ENCODE peak calls at places on chromosome 19, in five cellular contexts. B, Q, W, L and N are unnamed samples.

GRCh38 chr19:13899912-13900584 is 5.9 kb downstream of the BRME1 start:
- DNase-seq in B (no peak), Q (no peak), W (no peak), L (no peak), N (peak; percentile 70)

GRCh38 chr19:14141041-14141440 is 4.7 kb upstream of the ASF1B start:
- DNase-seq in B (no peak), Q (no peak), W (no peak), L (no peak), N (no peak)

GRCh38 chr19:56538761-56539263 is at the start of gene ZFP28:
- DNase-seq in B (peak; percentile 68), Q (peak; percentile 76), W (no peak), L (no peak), N (no peak)

GRCh38 chr19:12706332-12706718 is 9.9 kb upstream of the FBXW9 start:
- DNase-seq in B (no peak), Q (no peak), W (no peak), L (no peak), N (no peak)

GRCh38 chr19:19110410-19111137 is 27.7 kb downstream of the TMEM161A start:
- DNase-seq in B (peak; percentile 87), Q (no peak), W (peak; percentile 67), L (no peak), N (peak; percentile 19)

GRCh38 chr19:10155834-10156233 is 36.1 kb upstream of the EIF3G start:
- DNase-seq in B (no peak), Q (no peak), W (no peak), L (no peak), N (peak; percentile 28)

GRCh38 chr19:39078436-39079200 is 5.5 kb upstream of the ACP7 start:
- DNase-seq in B (no peak), Q (no peak), W (no peak), L (peak; percentile 99), N (peak; percentile 93)

GRCh38 chr19:46745521-46746280 is at the start of gene FKRP:
- DNase-seq in B (peak; percentile 56), Q (no peak), W (peak; percentile 63), L (no peak), N (no peak)

GRCh38 chr19:1455336-1456120 is 5.6 kb downstream of the APC2 start:
- DNase-seq in B (peak; percentile 100), Q (peak; percentile 59), W (peak; percentile 53), L (no peak), N (no peak)

GRCh38 chr19:38952395-38953165 is 21.8 kb downstream of the MRPS12 start:
- DNase-seq in B (peak; percentile 80), Q (no peak), W (peak; percentile 43), L (no peak), N (peak; percentile 24)

GRCh38 chr19:3186377-3186688 is 603 bp downstream of the NCLN start:
- DNase-seq in B (peak; percentile 47), Q (peak; percentile 62), W (peak; percentile 24), L (no peak), N (peak; percentile 43)

GRCh38 chr19:40703029-40703755 is 12.7 kb upstream of the NUMBL start:
- DNase-seq in B (no peak), Q (no peak), W (no peak), L (no peak), N (no peak)

GRCh38 chr19:10501971-10502523 is 1.1 kb downstream of the KEAP1 start:
- DNase-seq in B (peak; percentile 58), Q (peak; percentile 98), W (peak; percentile 40), L (no peak), N (peak; percentile 73)

GRCh38 chr19:48745208-48745995 is 1.3 kb downstream of the IZUMO1 start:
- DNase-seq in B (peak; percentile 94), Q (no peak), W (peak; percentile 68), L (peak; percentile 31), N (peak; percentile 58)

GRCh38 chr19:37963190-37963947 is 56.4 kb downstream of the SIPA1L3 start:
- DNase-seq in B (no peak), Q (no peak), W (no peak), L (peak; percentile 92), N (no peak)

GRCh38 chr19:8460516-8461298 is 15.9 kb downstream of the HNRNPM start:
- DNase-seq in B (no peak), Q (no peak), W (no peak), L (no peak), N (peak; percentile 11)

GRCh38 chr19:50928841-50929240 is 17.6 kb upstream of the KLK4 start:
- DNase-seq in B (peak; percentile 48), Q (no peak), W (no peak), L (no peak), N (no peak)

GRCh38 chr19:38838208-38838985 is 6.8 kb upstream of the ECH1 start:
- DNase-seq in B (no peak), Q (peak; percentile 38), W (no peak), L (no peak), N (no peak)

GRCh38 chr19:12859546-12859945 is 21.2 kb downstream of the MAST1 start:
- DNase-seq in B (no peak), Q (no peak), W (no peak), L (no peak), N (no peak)

GRCh38 chr19:14906711-14907110 is 20.8 kb upstream of the OR7A17 start:
- DNase-seq in B (no peak), Q (no peak), W (no peak), L (no peak), N (no peak)

GRCh38 chr19:6056282-6056741 is 54.0 kb downstream of the RFX2 start:
- DNase-seq in B (no peak), Q (no peak), W (no peak), L (no peak), N (no peak)

GRCh38 chr19:34744896-34745690 is 11.1 kb downstream of the ZNF181 start:
- DNase-seq in B (no peak), Q (no peak), W (no peak), L (no peak), N (no peak)

GRCh38 chr19:50266896-50267295 is 62.3 kb downstream of the KCNC3 start:
- DNase-seq in B (peak; percentile 96), Q (no peak), W (no peak), L (no peak), N (no peak)

DNA sequence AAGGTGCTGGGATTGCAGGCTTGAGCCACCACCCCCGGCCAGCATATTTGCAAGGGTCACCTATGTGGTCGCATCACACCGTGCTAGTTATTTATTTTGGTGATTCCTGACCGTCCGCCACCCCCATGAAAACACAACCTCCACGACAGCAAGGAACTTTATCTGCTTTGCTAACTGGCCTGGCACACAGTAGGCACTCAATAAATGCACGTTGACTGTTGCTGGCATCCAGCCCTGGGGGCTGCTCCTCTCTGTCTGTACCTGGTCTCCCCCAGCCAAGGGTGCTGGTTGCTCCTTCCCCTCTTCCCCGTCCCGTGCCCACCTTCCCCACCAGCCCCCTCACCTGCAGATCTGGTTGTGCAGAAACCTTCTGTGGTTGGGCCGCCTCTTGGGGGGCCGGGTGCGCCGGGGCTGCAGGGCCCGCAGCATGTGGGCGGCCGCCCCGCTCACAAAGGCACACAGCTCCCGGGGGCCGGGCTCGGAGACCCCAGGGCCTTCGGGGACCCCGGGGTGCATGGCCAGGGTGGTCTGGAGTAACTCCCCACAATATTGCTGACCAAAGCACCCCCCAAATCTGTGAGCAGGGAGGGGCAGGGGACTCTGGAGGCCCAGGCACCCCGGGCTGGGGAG is 397 bp downstream of the C19orf85 start:
- DNase-seq in B (no peak), Q (no peak), W (no peak), L (no peak), N (no peak)
- H3K4me3 ChIP-seq in B (peak overlapping the region; percentile 32), Q (no peak overlapping the region), W (no peak overlapping the region), L (no peak overlapping the region), N (no peak overlapping the region)

DNA sequence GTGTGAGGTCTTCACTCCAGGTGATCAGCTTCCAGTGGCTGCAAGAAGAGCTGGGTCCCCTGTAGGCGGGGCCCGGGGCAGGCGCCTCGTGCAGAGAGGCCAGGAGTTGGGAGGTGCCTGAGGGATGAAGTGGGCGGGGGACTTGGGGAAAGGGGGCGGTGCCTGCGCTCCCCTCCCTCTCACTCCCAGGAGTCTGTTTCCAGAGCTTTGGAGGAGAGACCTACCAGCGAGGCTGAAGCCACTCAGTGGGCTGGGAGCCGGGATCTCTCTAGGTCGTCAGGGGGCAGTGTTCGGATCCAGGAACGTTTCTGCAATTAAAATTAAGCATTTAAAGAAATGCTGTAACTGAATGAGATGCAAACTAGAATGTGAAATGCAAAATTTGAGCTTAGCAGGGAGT is 11.8 kb downstream of the ZNF160 start:
- DNase-seq in B (peak; percentile 95), Q (no peak), W (peak; percentile 44), L (no peak), N (no peak)
- TF ChIP-seq CTCF in B (peak; percentile 67), Q (no peak), W (no peak), L (no peak), N (no peak)

GRCh38 chr19:42048992-42049391 is 21.0 kb downstream of the GRIK5 start:
- DNase-seq in B (no peak), Q (no peak), W (no peak), L (no peak), N (no peak)
- H3K4me3 ChIP-seq in B (no peak overlapping the region), Q (no peak overlapping the region), W (no peak overlapping the region), L (no peak overlapping the region), N (no peak overlapping the region)

GRCh38 chr19:55069137-55069858 is 6.3 kb upstream of the RDH13 start:
- DNase-seq in B (peak; percentile 81), Q (no peak), W (no peak), L (no peak), N (peak; percentile 12)
- TF ChIP-seq CTCF in B (no peak), Q (no peak), W (no peak), L (no peak), N (no peak)

GRCh38 chr19:41997121-41997850 is 3.3 kb upstream of the ATP1A3 start:
- DNase-seq in B (peak; percentile 88), Q (no peak), W (peak; percentile 86), L (peak; percentile 10), N (peak; percentile 11)
- H3K4me3 ChIP-seq in B (peak overlapping the region; percentile 58), Q (no peak overlapping the region), W (no peak overlapping the region), L (no peak overlapping the region), N (no peak overlapping the region)

DNA sequence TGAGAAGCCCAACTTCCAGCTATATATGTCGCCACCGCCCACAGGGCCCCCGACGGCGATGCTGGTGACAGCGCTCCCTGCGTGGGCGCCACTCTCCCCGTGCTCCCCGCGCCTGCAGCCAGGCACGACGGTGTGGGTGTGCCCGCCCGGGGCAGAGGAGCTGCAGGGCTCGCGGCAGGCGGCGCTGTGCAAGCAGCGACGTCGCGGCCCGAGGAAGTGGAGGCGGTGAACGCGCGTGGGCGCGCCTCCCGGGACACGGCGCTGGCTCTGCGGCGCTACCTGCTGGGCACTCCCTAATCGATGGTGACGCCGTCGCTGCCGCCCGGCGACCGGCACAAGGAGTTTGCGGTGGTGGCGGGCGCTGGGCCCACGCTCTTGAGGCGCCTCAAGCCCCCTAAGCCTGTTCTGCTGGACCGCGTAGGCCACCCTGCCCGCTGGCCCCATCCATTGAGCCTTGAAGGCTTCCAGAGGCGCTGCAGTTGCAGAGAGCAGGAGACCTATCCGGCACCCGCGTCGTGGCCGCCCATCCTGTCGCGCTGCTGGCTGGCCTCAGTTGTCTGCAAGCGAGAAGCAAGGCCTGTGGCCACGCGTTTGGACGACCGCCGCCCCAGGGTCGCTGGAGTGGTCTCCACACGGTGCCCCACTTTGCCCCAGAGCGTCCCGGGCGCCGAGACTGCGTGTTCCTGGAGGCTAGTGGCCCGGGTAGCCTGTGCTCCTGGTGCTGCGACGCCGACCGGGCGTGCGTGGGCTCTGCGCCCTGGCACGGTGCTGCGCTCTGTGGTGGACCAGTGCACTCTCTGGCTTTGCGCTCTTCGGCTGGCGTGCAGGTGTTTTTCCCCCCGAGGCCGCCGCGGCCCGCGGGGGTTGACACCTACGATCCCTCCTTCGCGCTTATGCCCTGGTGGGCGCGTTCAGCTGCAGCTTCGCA is 23.1 kb downstream of the LRFN3 start:
- DNase-seq in B (peak; percentile 57), Q (peak; percentile 63), W (no peak), L (no peak), N (no peak)
- TF ChIP-seq CTCF in B (peak; percentile 25), Q (peak; percentile 27), W (peak; percentile 36), L (no peak), N (peak; percentile 16)